ENCODE peak calls at places on chromosomes 11 and 22, in ten cellular contexts. One of them, this sample, is unnamed.

GRCh38 chr22:46087816-46088277 is 62.5 kb upstream of the PPARA start:
- DNase-seq in activated CD8-positive, alpha-beta memory T cell treated with anti-CD3 and anti-CD28 coated beads for 4 hours: no peak
- DNase-seq in chondrocyte: peak; percentile 94
- DNase-seq in NB4: no peak
- DNase-seq in NCI-H226: peak; percentile 57
- DNase-seq in stimulated activated CD4-positive, alpha-beta T cell treated with anti-CD3 and anti-CD28 coated beads, Interleukin-15, amount 100 ng/mL, for 24 hours: no peak
- DNase-seq in brain microvascular endothelial cell: peak; percentile 90
- DNase-seq in foreskin keratinocyte: peak; percentile 60
- DNase-seq in NCI-H774: peak; percentile 32
- DNase-seq in prostate gland: peak; percentile 85
- DNase-seq in this sample: no peak

GRCh38 chr11:132158091-132158490 is 787.7 kb downstream of the NTM start:
- DNase-seq in activated CD8-positive, alpha-beta memory T cell treated with anti-CD3 and anti-CD28 coated beads for 4 hours: no peak
- DNase-seq in NB4: peak; percentile 38
- DNase-seq in stimulated activated CD4-positive, alpha-beta T cell treated with anti-CD3 and anti-CD28 coated beads, Interleukin-15, amount 100 ng/mL, for 24 hours: no peak
- DNase-seq in prostate gland: no peak
- DNase-seq in brain microvascular endothelial cell: no peak
- DNase-seq in NCI-H226: no peak
- DNase-seq in foreskin keratinocyte: peak; percentile 45
- DNase-seq in NCI-H774: peak; percentile 42
- DNase-seq in chondrocyte: no peak
- DNase-seq in this sample: no peak

GRCh38 chr11:96875772-96876171 is 486.0 kb downstream of the JRKL start:
- DNase-seq in foreskin keratinocyte: peak; percentile 4
- DNase-seq in NCI-H774: no peak
- DNase-seq in stimulated activated CD4-positive, alpha-beta T cell treated with anti-CD3 and anti-CD28 coated beads, Interleukin-15, amount 100 ng/mL, for 24 hours: no peak
- DNase-seq in activated CD8-positive, alpha-beta memory T cell treated with anti-CD3 and anti-CD28 coated beads for 4 hours: no peak
- DNase-seq in NB4: no peak
- DNase-seq in NCI-H226: no peak
- DNase-seq in prostate gland: no peak
- DNase-seq in brain microvascular endothelial cell: no peak
- DNase-seq in chondrocyte: no peak
- DNase-seq in this sample: no peak

GRCh38 chr11:44628730-44629361 is 63.4 kb downstream of the CD82 start:
- DNase-seq in NCI-H774: no peak
- DNase-seq in brain microvascular endothelial cell: no peak
- DNase-seq in NB4: no peak
- DNase-seq in foreskin keratinocyte: no peak
- DNase-seq in chondrocyte: peak; percentile 63
- DNase-seq in prostate gland: peak; percentile 1
- DNase-seq in stimulated activated CD4-positive, alpha-beta T cell treated with anti-CD3 and anti-CD28 coated beads, Interleukin-15, amount 100 ng/mL, for 24 hours: no peak
- DNase-seq in activated CD8-positive, alpha-beta memory T cell treated with anti-CD3 and anti-CD28 coated beads for 4 hours: no peak
- DNase-seq in NCI-H226: no peak
- DNase-seq in this sample: no peak

GRCh38 chr11:119759324-119759723 is 30.3 kb upstream of the NECTIN1 start:
- DNase-seq in NCI-H774: no peak
- DNase-seq in prostate gland: no peak
- DNase-seq in brain microvascular endothelial cell: peak; percentile 21
- DNase-seq in chondrocyte: peak; percentile 54
- DNase-seq in foreskin keratinocyte: peak; percentile 45
- DNase-seq in stimulated activated CD4-positive, alpha-beta T cell treated with anti-CD3 and anti-CD28 coated beads, Interleukin-15, amount 100 ng/mL, for 24 hours: no peak
- DNase-seq in activated CD8-positive, alpha-beta memory T cell treated with anti-CD3 and anti-CD28 coated beads for 4 hours: no peak
- DNase-seq in NCI-H226: peak; percentile 34
- DNase-seq in NB4: peak; percentile 81
- DNase-seq in this sample: peak; percentile 31

GRCh38 chr11:7520981-7521487 is 7.2 kb downstream of the PPFIBP2 start:
- DNase-seq in NCI-H774: no peak
- DNase-seq in activated CD8-positive, alpha-beta memory T cell treated with anti-CD3 and anti-CD28 coated beads for 4 hours: no peak
- DNase-seq in NCI-H226: no peak
- DNase-seq in prostate gland: no peak
- DNase-seq in chondrocyte: no peak
- DNase-seq in brain microvascular endothelial cell: no peak
- DNase-seq in stimulated activated CD4-positive, alpha-beta T cell treated with anti-CD3 and anti-CD28 coated beads, Interleukin-15, amount 100 ng/mL, for 24 hours: no peak
- DNase-seq in foreskin keratinocyte: no peak
- DNase-seq in NB4: peak; percentile 62
- DNase-seq in this sample: no peak

GRCh38 chr11:17506314-17506713 is 29.7 kb upstream of the ABCC8 start:
- DNase-seq in chondrocyte: no peak
- DNase-seq in NCI-H774: no peak
- DNase-seq in activated CD8-positive, alpha-beta memory T cell treated with anti-CD3 and anti-CD28 coated beads for 4 hours: no peak
- DNase-seq in NCI-H226: no peak
- DNase-seq in NB4: peak; percentile 8
- DNase-seq in foreskin keratinocyte: no peak
- DNase-seq in prostate gland: no peak
- DNase-seq in stimulated activated CD4-positive, alpha-beta T cell treated with anti-CD3 and anti-CD28 coated beads, Interleukin-15, amount 100 ng/mL, for 24 hours: no peak
- DNase-seq in brain microvascular endothelial cell: no peak
- DNase-seq in this sample: no peak

GRCh38 chr11:67468056-67468455 is 995 bp downstream of the TMEM134 start:
- DNase-seq in activated CD8-positive, alpha-beta memory T cell treated with anti-CD3 and anti-CD28 coated beads for 4 hours: no peak
- DNase-seq in foreskin keratinocyte: peak; percentile 72
- DNase-seq in stimulated activated CD4-positive, alpha-beta T cell treated with anti-CD3 and anti-CD28 coated beads, Interleukin-15, amount 100 ng/mL, for 24 hours: peak; percentile 55
- DNase-seq in NB4: no peak
- DNase-seq in NCI-H226: no peak
- DNase-seq in NCI-H774: peak; percentile 15
- DNase-seq in brain microvascular endothelial cell: no peak
- DNase-seq in chondrocyte: no peak
- DNase-seq in prostate gland: peak; percentile 95
- DNase-seq in this sample: no peak

GRCh38 chr11:61028135-61028729 is 56.8 kb downstream of the CD6 start:
- DNase-seq in chondrocyte: no peak
- DNase-seq in brain microvascular endothelial cell: no peak
- DNase-seq in NCI-H774: no peak
- DNase-seq in NB4: no peak
- DNase-seq in stimulated activated CD4-positive, alpha-beta T cell treated with anti-CD3 and anti-CD28 coated beads, Interleukin-15, amount 100 ng/mL, for 24 hours: peak; percentile 86
- DNase-seq in NCI-H226: peak; percentile 54
- DNase-seq in activated CD8-positive, alpha-beta memory T cell treated with anti-CD3 and anti-CD28 coated beads for 4 hours: peak; percentile 61
- DNase-seq in foreskin keratinocyte: peak; percentile 31
- DNase-seq in prostate gland: no peak
- DNase-seq in this sample: peak; percentile 72

GRCh38 chr11:115221461-115222069 is 282.6 kb downstream of the CADM1 start:
- DNase-seq in NB4: no peak
- DNase-seq in NCI-H226: no peak
- DNase-seq in stimulated activated CD4-positive, alpha-beta T cell treated with anti-CD3 and anti-CD28 coated beads, Interleukin-15, amount 100 ng/mL, for 24 hours: no peak
- DNase-seq in activated CD8-positive, alpha-beta memory T cell treated with anti-CD3 and anti-CD28 coated beads for 4 hours: no peak
- DNase-seq in foreskin keratinocyte: no peak
- DNase-seq in chondrocyte: no peak
- DNase-seq in NCI-H774: no peak
- DNase-seq in prostate gland: no peak
- DNase-seq in brain microvascular endothelial cell: no peak
- DNase-seq in this sample: no peak

GRCh38 chr11:12123177-12123576 is 12.8 kb downstream of the MICAL2 start:
- DNase-seq in NCI-H774: no peak
- DNase-seq in chondrocyte: no peak
- DNase-seq in prostate gland: no peak
- DNase-seq in stimulated activated CD4-positive, alpha-beta T cell treated with anti-CD3 and anti-CD28 coated beads, Interleukin-15, amount 100 ng/mL, for 24 hours: no peak
- DNase-seq in activated CD8-positive, alpha-beta memory T cell treated with anti-CD3 and anti-CD28 coated beads for 4 hours: no peak
- DNase-seq in NCI-H226: peak; percentile 43
- DNase-seq in brain microvascular endothelial cell: no peak
- DNase-seq in NB4: no peak
- DNase-seq in foreskin keratinocyte: peak; percentile 64
- DNase-seq in this sample: no peak

GRCh38 chr11:2699185-2699530 is 636 bp downstream of the KCNQ1OT1 start:
- DNase-seq in NCI-H226: no peak
- DNase-seq in NB4: peak; percentile 30
- DNase-seq in foreskin keratinocyte: no peak
- DNase-seq in activated CD8-positive, alpha-beta memory T cell treated with anti-CD3 and anti-CD28 coated beads for 4 hours: no peak
- DNase-seq in chondrocyte: peak; percentile 91
- DNase-seq in stimulated activated CD4-positive, alpha-beta T cell treated with anti-CD3 and anti-CD28 coated beads, Interleukin-15, amount 100 ng/mL, for 24 hours: peak; percentile 43
- DNase-seq in brain microvascular endothelial cell: no peak
- DNase-seq in NCI-H774: no peak
- DNase-seq in prostate gland: no peak
- DNase-seq in this sample: peak; percentile 36

GRCh38 chr22:29346659-29347058 is 31.2 kb upstream of the RASL10A start:
- DNase-seq in stimulated activated CD4-positive, alpha-beta T cell treated with anti-CD3 and anti-CD28 coated beads, Interleukin-15, amount 100 ng/mL, for 24 hours: no peak
- DNase-seq in NCI-H226: no peak
- DNase-seq in brain microvascular endothelial cell: no peak
- DNase-seq in NB4: no peak
- DNase-seq in NCI-H774: no peak
- DNase-seq in activated CD8-positive, alpha-beta memory T cell treated with anti-CD3 and anti-CD28 coated beads for 4 hours: no peak
- DNase-seq in foreskin keratinocyte: no peak
- DNase-seq in prostate gland: peak; percentile 86
- DNase-seq in chondrocyte: no peak
- DNase-seq in this sample: no peak

GRCh38 chr11:130218501-130218900 is 58.9 kb downstream of the ST14 start:
- DNase-seq in NCI-H226: no peak
- DNase-seq in foreskin keratinocyte: no peak
- DNase-seq in NB4: no peak
- DNase-seq in chondrocyte: no peak
- DNase-seq in NCI-H774: no peak
- DNase-seq in prostate gland: no peak
- DNase-seq in activated CD8-positive, alpha-beta memory T cell treated with anti-CD3 and anti-CD28 coated beads for 4 hours: no peak
- DNase-seq in stimulated activated CD4-positive, alpha-beta T cell treated with anti-CD3 and anti-CD28 coated beads, Interleukin-15, amount 100 ng/mL, for 24 hours: no peak
- DNase-seq in brain microvascular endothelial cell: no peak
- DNase-seq in this sample: no peak

GRCh38 chr11:46357483-46357936 is 10.2 kb downstream of the DGKZ start:
- DNase-seq in brain microvascular endothelial cell: no peak
- DNase-seq in stimulated activated CD4-positive, alpha-beta T cell treated with anti-CD3 and anti-CD28 coated beads, Interleukin-15, amount 100 ng/mL, for 24 hours: no peak
- DNase-seq in NCI-H774: no peak
- DNase-seq in NB4: peak; percentile 86
- DNase-seq in foreskin keratinocyte: peak; percentile 69
- DNase-seq in prostate gland: peak; percentile 80
- DNase-seq in NCI-H226: peak; percentile 96
- DNase-seq in chondrocyte: no peak
- DNase-seq in activated CD8-positive, alpha-beta memory T cell treated with anti-CD3 and anti-CD28 coated beads for 4 hours: no peak
- DNase-seq in this sample: peak; percentile 45

GRCh38 chr11:25970726-25971508 is 361.0 kb upstream of the ANO3 start:
- DNase-seq in prostate gland: no peak
- DNase-seq in activated CD8-positive, alpha-beta memory T cell treated with anti-CD3 and anti-CD28 coated beads for 4 hours: no peak
- DNase-seq in NB4: no peak
- DNase-seq in stimulated activated CD4-positive, alpha-beta T cell treated with anti-CD3 and anti-CD28 coated beads, Interleukin-15, amount 100 ng/mL, for 24 hours: no peak
- DNase-seq in brain microvascular endothelial cell: no peak
- DNase-seq in chondrocyte: no peak
- DNase-seq in NCI-H774: no peak
- DNase-seq in NCI-H226: no peak
- DNase-seq in foreskin keratinocyte: peak; percentile 84
- DNase-seq in this sample: no peak

GRCh38 chr11:17275376-17276235 is 933 bp upstream of the NUCB2 start:
- DNase-seq in stimulated activated CD4-positive, alpha-beta T cell treated with anti-CD3 and anti-CD28 coated beads, Interleukin-15, amount 100 ng/mL, for 24 hours: no peak
- DNase-seq in prostate gland: no peak
- DNase-seq in NCI-H226: no peak
- DNase-seq in NCI-H774: no peak
- DNase-seq in activated CD8-positive, alpha-beta memory T cell treated with anti-CD3 and anti-CD28 coated beads for 4 hours: no peak
- DNase-seq in brain microvascular endothelial cell: no peak
- DNase-seq in chondrocyte: no peak
- DNase-seq in NB4: peak; percentile 91
- DNase-seq in foreskin keratinocyte: peak; percentile 23
- DNase-seq in this sample: no peak

GRCh38 chr22:31091106-31091975 is 10.2 kb downstream of the SMTN start:
- DNase-seq in NCI-H774: no peak
- DNase-seq in brain microvascular endothelial cell: no peak
- DNase-seq in stimulated activated CD4-positive, alpha-beta T cell treated with anti-CD3 and anti-CD28 coated beads, Interleukin-15, amount 100 ng/mL, for 24 hours: no peak
- DNase-seq in activated CD8-positive, alpha-beta memory T cell treated with anti-CD3 and anti-CD28 coated beads for 4 hours: no peak
- DNase-seq in foreskin keratinocyte: no peak
- DNase-seq in chondrocyte: no peak
- DNase-seq in NB4: no peak
- DNase-seq in prostate gland: no peak
- DNase-seq in NCI-H226: no peak
- DNase-seq in this sample: no peak

GRCh38 chr11:119155733-119156492 is 7.1 kb downstream of the ABCG4 start:
- DNase-seq in NCI-H774: no peak
- DNase-seq in foreskin keratinocyte: no peak
- DNase-seq in stimulated activated CD4-positive, alpha-beta T cell treated with anti-CD3 and anti-CD28 coated beads, Interleukin-15, amount 100 ng/mL, for 24 hours: no peak
- DNase-seq in brain microvascular endothelial cell: no peak
- DNase-seq in NCI-H226: peak; percentile 21
- DNase-seq in NB4: peak; percentile 57
- DNase-seq in prostate gland: no peak
- DNase-seq in chondrocyte: no peak
- DNase-seq in activated CD8-positive, alpha-beta memory T cell treated with anti-CD3 and anti-CD28 coated beads for 4 hours: no peak
- DNase-seq in this sample: no peak

GRCh38 chr11:108204376-108204775 is 18.1 kb downstream of the NPAT start:
- DNase-seq in chondrocyte: no peak
- DNase-seq in NB4: no peak
- DNase-seq in NCI-H226: no peak
- DNase-seq in brain microvascular endothelial cell: no peak
- DNase-seq in activated CD8-positive, alpha-beta memory T cell treated with anti-CD3 and anti-CD28 coated beads for 4 hours: no peak
- DNase-seq in stimulated activated CD4-positive, alpha-beta T cell treated with anti-CD3 and anti-CD28 coated beads, Interleukin-15, amount 100 ng/mL, for 24 hours: no peak
- DNase-seq in prostate gland: no peak
- DNase-seq in foreskin keratinocyte: no peak
- DNase-seq in NCI-H774: no peak
- DNase-seq in this sample: no peak

GRCh38 chr11:102287963-102288744 is 29.1 kb upstream of the BIRC3 start:
- DNase-seq in NCI-H774: peak; percentile 74
- DNase-seq in chondrocyte: no peak
- DNase-seq in stimulated activated CD4-positive, alpha-beta T cell treated with anti-CD3 and anti-CD28 coated beads, Interleukin-15, amount 100 ng/mL, for 24 hours: peak; percentile 40
- DNase-seq in brain microvascular endothelial cell: peak; percentile 77
- DNase-seq in prostate gland: peak; percentile 50
- DNase-seq in activated CD8-positive, alpha-beta memory T cell treated with anti-CD3 and anti-CD28 coated beads for 4 hours: peak; percentile 19
- DNase-seq in foreskin keratinocyte: peak; percentile 64
- DNase-seq in NCI-H226: peak; percentile 56
- DNase-seq in NB4: peak; percentile 77
- DNase-seq in this sample: peak; percentile 45

GRCh38 chr11:61495801-61496601 is 12.5 kb upstream of the LRRC10B start:
- DNase-seq in prostate gland: no peak
- DNase-seq in NCI-H774: peak; percentile 81
- DNase-seq in foreskin keratinocyte: no peak
- DNase-seq in activated CD8-positive, alpha-beta memory T cell treated with anti-CD3 and anti-CD28 coated beads for 4 hours: no peak
- DNase-seq in brain microvascular endothelial cell: no peak
- DNase-seq in NCI-H226: no peak
- DNase-seq in stimulated activated CD4-positive, alpha-beta T cell treated with anti-CD3 and anti-CD28 coated beads, Interleukin-15, amount 100 ng/mL, for 24 hours: no peak
- DNase-seq in chondrocyte: no peak
- DNase-seq in NB4: no peak
- DNase-seq in this sample: no peak

GRCh38 chr11:126327280-126328000 is 23.6 kb downstream of the DCPS start:
- DNase-seq in NB4: no peak
- DNase-seq in brain microvascular endothelial cell: no peak
- DNase-seq in chondrocyte: peak; percentile 43
- DNase-seq in NCI-H226: no peak
- DNase-seq in foreskin keratinocyte: no peak
- DNase-seq in activated CD8-positive, alpha-beta memory T cell treated with anti-CD3 and anti-CD28 coated beads for 4 hours: no peak
- DNase-seq in prostate gland: no peak
- DNase-seq in NCI-H774: no peak
- DNase-seq in stimulated activated CD4-positive, alpha-beta T cell treated with anti-CD3 and anti-CD28 coated beads, Interleukin-15, amount 100 ng/mL, for 24 hours: no peak
- DNase-seq in this sample: no peak

GRCh38 chr11:60251485-60252207 is 8.7 kb upstream of the MS4A4E start:
- DNase-seq in stimulated activated CD4-positive, alpha-beta T cell treated with anti-CD3 and anti-CD28 coated beads, Interleukin-15, amount 100 ng/mL, for 24 hours: no peak
- DNase-seq in prostate gland: no peak
- DNase-seq in foreskin keratinocyte: peak; percentile 15
- DNase-seq in brain microvascular endothelial cell: peak; percentile 2
- DNase-seq in NCI-H774: no peak
- DNase-seq in NB4: peak; percentile 68
- DNase-seq in chondrocyte: no peak
- DNase-seq in activated CD8-positive, alpha-beta memory T cell treated with anti-CD3 and anti-CD28 coated beads for 4 hours: no peak
- DNase-seq in NCI-H226: no peak
- DNase-seq in this sample: no peak

GRCh38 chr22:49950396-49950994 is 10.1 kb upstream of the PIM3 start:
- DNase-seq in chondrocyte: no peak
- DNase-seq in prostate gland: no peak
- DNase-seq in NB4: no peak
- DNase-seq in stimulated activated CD4-positive, alpha-beta T cell treated with anti-CD3 and anti-CD28 coated beads, Interleukin-15, amount 100 ng/mL, for 24 hours: no peak
- DNase-seq in NCI-H226: no peak
- DNase-seq in activated CD8-positive, alpha-beta memory T cell treated with anti-CD3 and anti-CD28 coated beads for 4 hours: no peak
- DNase-seq in brain microvascular endothelial cell: no peak
- DNase-seq in NCI-H774: no peak
- DNase-seq in foreskin keratinocyte: no peak
- DNase-seq in this sample: no peak

GRCh38 chr11:69644071-69644961 is 3.4 kb downstream of the CCND1 start:
- DNase-seq in chondrocyte: no peak
- DNase-seq in NCI-H226: peak; percentile 91
- DNase-seq in activated CD8-positive, alpha-beta memory T cell treated with anti-CD3 and anti-CD28 coated beads for 4 hours: no peak
- DNase-seq in NB4: no peak
- DNase-seq in foreskin keratinocyte: peak; percentile 32
- DNase-seq in stimulated activated CD4-positive, alpha-beta T cell treated with anti-CD3 and anti-CD28 coated beads, Interleukin-15, amount 100 ng/mL, for 24 hours: no peak
- DNase-seq in prostate gland: peak; percentile 85
- DNase-seq in brain microvascular endothelial cell: peak; percentile 70
- DNase-seq in NCI-H774: no peak
- DNase-seq in this sample: peak; percentile 45

GRCh38 chr11:67261635-67261941 is 4.7 kb upstream of the GRK2 start:
- DNase-seq in chondrocyte: no peak
- DNase-seq in NCI-H774: no peak
- DNase-seq in prostate gland: no peak
- DNase-seq in stimulated activated CD4-positive, alpha-beta T cell treated with anti-CD3 and anti-CD28 coated beads, Interleukin-15, amount 100 ng/mL, for 24 hours: no peak
- DNase-seq in NB4: no peak
- DNase-seq in brain microvascular endothelial cell: no peak
- DNase-seq in NCI-H226: no peak
- DNase-seq in foreskin keratinocyte: no peak
- DNase-seq in activated CD8-positive, alpha-beta memory T cell treated with anti-CD3 and anti-CD28 coated beads for 4 hours: no peak
- DNase-seq in this sample: no peak

GRCh38 chr11:82546556-82547162 is 187.0 kb downstream of the FAM181B start:
- DNase-seq in NCI-H226: no peak
- DNase-seq in stimulated activated CD4-positive, alpha-beta T cell treated with anti-CD3 and anti-CD28 coated beads, Interleukin-15, amount 100 ng/mL, for 24 hours: no peak
- DNase-seq in prostate gland: no peak
- DNase-seq in chondrocyte: no peak
- DNase-seq in NCI-H774: no peak
- DNase-seq in activated CD8-positive, alpha-beta memory T cell treated with anti-CD3 and anti-CD28 coated beads for 4 hours: no peak
- DNase-seq in foreskin keratinocyte: peak; percentile 9
- DNase-seq in NB4: no peak
- DNase-seq in brain microvascular endothelial cell: no peak
- DNase-seq in this sample: no peak